ENCODE peak calls at places on chromosomes 6 and 20, in ten cellular contexts. One of them, this sample, is unnamed.

GRCh38 chr6:132548746-132549463 is 3.6 kb upstream of the TAAR8 start:
- DNase-seq in AG09309: no peak
- DNase-seq in activated CD4-positive, alpha-beta T cell treated with anti-CD3 and anti-CD28 coated beads, Interleukin-2, amount 50 U/mL, for 4 hours: no peak
- DNase-seq in kidney epithelial cell: no peak
- DNase-seq in A673: no peak
- DNase-seq in neural crest cell: no peak
- DNase-seq in cardiac fibroblast: no peak
- DNase-seq in NCI-H82: peak
- DNase-seq in IMR-90: no peak
- DNase-seq in bronchial epithelial cell: no peak
- DNase-seq in this sample: no peak

GRCh38 chr20:39069976-39070375 is 107.8 kb downstream of the DHX35 start:
- DNase-seq in AG09309: no peak
- DNase-seq in activated CD4-positive, alpha-beta T cell treated with anti-CD3 and anti-CD28 coated beads, Interleukin-2, amount 50 U/mL, for 4 hours: no peak
- DNase-seq in kidney epithelial cell: no peak
- DNase-seq in A673: no peak
- DNase-seq in neural crest cell: no peak
- DNase-seq in cardiac fibroblast: no peak
- DNase-seq in NCI-H82: no peak
- DNase-seq in IMR-90: peak
- DNase-seq in bronchial epithelial cell: peak
- DNase-seq in this sample: no peak

GRCh38 chr6:44667668-44668390 is 280.3 kb downstream of the CDC5L start:
- DNase-seq in AG09309: no peak
- DNase-seq in activated CD4-positive, alpha-beta T cell treated with anti-CD3 and anti-CD28 coated beads, Interleukin-2, amount 50 U/mL, for 4 hours: peak
- DNase-seq in kidney epithelial cell: no peak
- DNase-seq in A673: no peak
- DNase-seq in neural crest cell: peak
- DNase-seq in cardiac fibroblast: peak
- DNase-seq in NCI-H82: peak
- DNase-seq in IMR-90: no peak
- DNase-seq in bronchial epithelial cell: no peak
- DNase-seq in this sample: no peak

GRCh38 chr6:13725570-13725969 is 13.9 kb upstream of the RANBP9 start:
- DNase-seq in AG09309: no peak
- DNase-seq in activated CD4-positive, alpha-beta T cell treated with anti-CD3 and anti-CD28 coated beads, Interleukin-2, amount 50 U/mL, for 4 hours: peak
- DNase-seq in kidney epithelial cell: peak
- DNase-seq in A673: no peak
- DNase-seq in neural crest cell: no peak
- DNase-seq in cardiac fibroblast: peak
- DNase-seq in NCI-H82: no peak
- DNase-seq in IMR-90: peak
- DNase-seq in bronchial epithelial cell: peak
- DNase-seq in this sample: no peak

GRCh38 chr6:43712590-43712989 is 25.0 kb upstream of the MRPS18A start:
- DNase-seq in AG09309: no peak
- DNase-seq in activated CD4-positive, alpha-beta T cell treated with anti-CD3 and anti-CD28 coated beads, Interleukin-2, amount 50 U/mL, for 4 hours: no peak
- DNase-seq in kidney epithelial cell: no peak
- DNase-seq in A673: no peak
- DNase-seq in neural crest cell: no peak
- DNase-seq in cardiac fibroblast: no peak
- DNase-seq in NCI-H82: no peak
- DNase-seq in IMR-90: no peak
- DNase-seq in bronchial epithelial cell: no peak
- DNase-seq in this sample: no peak

GRCh38 chr6:42692151-42692911 is 30.1 kb downstream of the PRPH2 start:
- DNase-seq in AG09309: no peak
- DNase-seq in activated CD4-positive, alpha-beta T cell treated with anti-CD3 and anti-CD28 coated beads, Interleukin-2, amount 50 U/mL, for 4 hours: no peak
- DNase-seq in kidney epithelial cell: peak
- DNase-seq in A673: no peak
- DNase-seq in neural crest cell: no peak
- DNase-seq in cardiac fibroblast: peak
- DNase-seq in NCI-H82: no peak
- DNase-seq in IMR-90: peak
- DNase-seq in bronchial epithelial cell: peak
- DNase-seq in this sample: no peak

GRCh38 chr6:117545161-117545595 is 57.1 kb downstream of the GOPC start:
- DNase-seq in AG09309: no peak
- DNase-seq in activated CD4-positive, alpha-beta T cell treated with anti-CD3 and anti-CD28 coated beads, Interleukin-2, amount 50 U/mL, for 4 hours: no peak
- DNase-seq in kidney epithelial cell: peak
- DNase-seq in A673: no peak
- DNase-seq in neural crest cell: no peak
- DNase-seq in cardiac fibroblast: no peak
- DNase-seq in NCI-H82: no peak
- DNase-seq in IMR-90: no peak
- DNase-seq in bronchial epithelial cell: peak
- DNase-seq in this sample: no peak

GRCh38 chr20:17796096-17796563 is 96.4 kb downstream of the BANF2 start:
- DNase-seq in AG09309: peak
- DNase-seq in activated CD4-positive, alpha-beta T cell treated with anti-CD3 and anti-CD28 coated beads, Interleukin-2, amount 50 U/mL, for 4 hours: no peak
- DNase-seq in kidney epithelial cell: no peak
- DNase-seq in A673: no peak
- DNase-seq in neural crest cell: no peak
- DNase-seq in cardiac fibroblast: peak
- DNase-seq in NCI-H82: no peak
- DNase-seq in IMR-90: peak
- DNase-seq in bronchial epithelial cell: no peak
- DNase-seq in this sample: no peak

GRCh38 chr6:45606831-45607400 is 229.2 kb upstream of the SUPT3H start:
- DNase-seq in AG09309: no peak
- DNase-seq in activated CD4-positive, alpha-beta T cell treated with anti-CD3 and anti-CD28 coated beads, Interleukin-2, amount 50 U/mL, for 4 hours: no peak
- DNase-seq in kidney epithelial cell: no peak
- DNase-seq in A673: no peak
- DNase-seq in neural crest cell: no peak
- DNase-seq in cardiac fibroblast: no peak
- DNase-seq in NCI-H82: no peak
- DNase-seq in IMR-90: no peak
- DNase-seq in bronchial epithelial cell: no peak
- DNase-seq in this sample: no peak

This sample was measured in AG04449.